ENCODE peak calls at places on chromosomes 5 and 9, in seven cellular contexts. One of them, this sample, is unnamed.

GRCh38 chr9:5389109-5389732 is 48.5 kb downstream of the PLGRKT start:
- DNase-seq in ovary: no peak
- DNase-seq in GM12865: peak
- DNase-seq in Calu3: no peak
- DNase-seq in pancreas: no peak
- DNase-seq in B cell: no peak
- DNase-seq in RWPE2: no peak
- DNase-seq in this sample: peak

GRCh38 chr5:9497347-9497746 is 48.5 kb downstream of the SEMA5A start:
- DNase-seq in ovary: no peak
- DNase-seq in GM12865: no peak
- DNase-seq in Calu3: no peak
- DNase-seq in pancreas: no peak
- DNase-seq in B cell: no peak
- DNase-seq in RWPE2: no peak
- DNase-seq in this sample: no peak

GRCh38 chr9:126028746-126029145 is 281.6 kb downstream of the PBX3 start:
- DNase-seq in ovary: no peak
- DNase-seq in GM12865: no peak
- DNase-seq in Calu3: no peak
- DNase-seq in pancreas: no peak
- DNase-seq in B cell: no peak
- DNase-seq in RWPE2: no peak
- DNase-seq in this sample: no peak

GRCh38 chr5:109880907-109881685 is 191.4 kb downstream of the MAN2A1 start:
- DNase-seq in ovary: no peak
- DNase-seq in GM12865: no peak
- DNase-seq in Calu3: no peak
- DNase-seq in pancreas: no peak
- DNase-seq in B cell: no peak
- DNase-seq in RWPE2: no peak
- DNase-seq in this sample: no peak

GRCh38 chr9:15211160-15211993 is 95.6 kb downstream of the TTC39B start:
- DNase-seq in ovary: peak
- DNase-seq in GM12865: peak
- DNase-seq in Calu3: peak
- DNase-seq in pancreas: peak
- DNase-seq in B cell: peak
- DNase-seq in RWPE2: no peak
- DNase-seq in this sample: peak

GRCh38 chr5:69211200-69211599 is 21.8 kb downstream of the CENPH start:
- DNase-seq in ovary: no peak
- DNase-seq in GM12865: no peak
- DNase-seq in Calu3: no peak
- DNase-seq in pancreas: no peak
- DNase-seq in B cell: no peak
- DNase-seq in RWPE2: no peak
- DNase-seq in this sample: no peak

GRCh38 chr5:149414405-149415244 is 35.5 kb upstream of the IL17B start:
- DNase-seq in ovary: no peak
- DNase-seq in GM12865: no peak
- DNase-seq in Calu3: no peak
- DNase-seq in pancreas: no peak
- DNase-seq in B cell: no peak
- DNase-seq in RWPE2: no peak
- DNase-seq in this sample: no peak

GRCh38 chr9:123434619-123435240 is 78.7 kb downstream of the CRB2 start:
- DNase-seq in ovary: no peak
- DNase-seq in GM12865: no peak
- DNase-seq in Calu3: peak
- DNase-seq in pancreas: no peak
- DNase-seq in B cell: no peak
- DNase-seq in RWPE2: no peak
- DNase-seq in this sample: no peak

GRCh38 chr9:34220218-34220617 is 41.4 kb downstream of the UBAP1 start:
- DNase-seq in ovary: no peak
- DNase-seq in GM12865: no peak
- DNase-seq in Calu3: no peak
- DNase-seq in pancreas: no peak
- DNase-seq in B cell: no peak
- DNase-seq in RWPE2: no peak
- DNase-seq in this sample: no peak

GRCh38 chr9:89841456-89841855 is 236.6 kb downstream of the GADD45G start:
- DNase-seq in ovary: no peak
- DNase-seq in GM12865: no peak
- DNase-seq in Calu3: no peak
- DNase-seq in pancreas: no peak
- DNase-seq in B cell: no peak
- DNase-seq in RWPE2: no peak
- DNase-seq in this sample: no peak

GRCh38 chr9:34291019-34291418 is 38.0 kb downstream of the KIF24 start:
- DNase-seq in ovary: no peak
- DNase-seq in GM12865: no peak
- DNase-seq in Calu3: no peak
- DNase-seq in pancreas: no peak
- DNase-seq in B cell: no peak
- DNase-seq in RWPE2: no peak
- DNase-seq in this sample: no peak

GRCh38 chr9:34992376-34992951 is 2.9 kb downstream of the DNAJB5 start:
- DNase-seq in ovary: peak
- DNase-seq in GM12865: peak
- DNase-seq in Calu3: no peak
- DNase-seq in pancreas: no peak
- DNase-seq in B cell: no peak
- DNase-seq in RWPE2: peak
- DNase-seq in this sample: no peak

GRCh38 chr5:73365301-73365853 is 83.2 kb downstream of the FOXD1 start:
- DNase-seq in ovary: no peak
- DNase-seq in GM12865: no peak
- DNase-seq in Calu3: peak
- DNase-seq in pancreas: no peak
- DNase-seq in B cell: no peak
- DNase-seq in RWPE2: no peak
- DNase-seq in this sample: no peak

GRCh38 chr5:53059281-53059680 is 50.3 kb downstream of the MOCS2 start:
- DNase-seq in ovary: no peak
- DNase-seq in GM12865: no peak
- DNase-seq in Calu3: no peak
- DNase-seq in pancreas: no peak
- DNase-seq in B cell: no peak
- DNase-seq in RWPE2: no peak
- DNase-seq in this sample: no peak

GRCh38 chr5:56838409-56839039 is 23.2 kb downstream of the MAP3K1 start:
- DNase-seq in ovary: no peak
- DNase-seq in GM12865: peak
- DNase-seq in Calu3: no peak
- DNase-seq in pancreas: no peak
- DNase-seq in B cell: peak
- DNase-seq in RWPE2: no peak
- DNase-seq in this sample: peak

GRCh38 chr5:459562-460412 is 16.8 kb downstream of the EXOC3 start:
- DNase-seq in ovary: no peak
- DNase-seq in GM12865: no peak
- DNase-seq in Calu3: no peak
- DNase-seq in pancreas: no peak
- DNase-seq in B cell: no peak
- DNase-seq in RWPE2: peak
- DNase-seq in this sample: no peak

GRCh38 chr5:176732736-176733585 is 77.4 kb upstream of the UNC5A start:
- DNase-seq in ovary: no peak
- DNase-seq in GM12865: no peak
- DNase-seq in Calu3: no peak
- DNase-seq in pancreas: no peak
- DNase-seq in B cell: no peak
- DNase-seq in RWPE2: peak
- DNase-seq in this sample: no peak

GRCh38 chr5:140480310-140481014 is 67.0 kb upstream of the EIF4EBP3 start:
- DNase-seq in ovary: no peak
- DNase-seq in GM12865: no peak
- DNase-seq in Calu3: no peak
- DNase-seq in pancreas: no peak
- DNase-seq in B cell: no peak
- DNase-seq in RWPE2: no peak
- DNase-seq in this sample: no peak

GRCh38 chr5:177209610-177210009 is 76.0 kb downstream of the NSD1 start:
- DNase-seq in ovary: no peak
- DNase-seq in GM12865: no peak
- DNase-seq in Calu3: no peak
- DNase-seq in pancreas: no peak
- DNase-seq in B cell: no peak
- DNase-seq in RWPE2: no peak
- DNase-seq in this sample: no peak

GRCh38 chr5:78601622-78602314 is 46.8 kb downstream of the LHFPL2 start:
- DNase-seq in ovary: no peak
- DNase-seq in GM12865: no peak
- DNase-seq in Calu3: no peak
- DNase-seq in pancreas: no peak
- DNase-seq in B cell: no peak
- DNase-seq in RWPE2: no peak
- DNase-seq in this sample: no peak

GRCh38 chr9:137313326-137313920 is 11.4 kb upstream of the NRARP start:
- DNase-seq in ovary: no peak
- DNase-seq in GM12865: no peak
- DNase-seq in Calu3: no peak
- DNase-seq in pancreas: no peak
- DNase-seq in B cell: no peak
- DNase-seq in RWPE2: peak
- DNase-seq in this sample: no peak

GRCh38 chr5:147857302-147858129 is 21.0 kb upstream of the SCGB3A2 start:
- DNase-seq in ovary: peak
- DNase-seq in GM12865: peak
- DNase-seq in Calu3: peak
- DNase-seq in pancreas: peak
- DNase-seq in B cell: peak
- DNase-seq in RWPE2: no peak
- DNase-seq in this sample: peak

GRCh38 chr5:35857606-35858205 is 1.0 kb downstream of the IL7R start:
- DNase-seq in ovary: no peak
- DNase-seq in GM12865: no peak
- DNase-seq in Calu3: no peak
- DNase-seq in pancreas: no peak
- DNase-seq in B cell: no peak
- DNase-seq in RWPE2: no peak
- DNase-seq in this sample: no peak

GRCh38 chr5:132094393-132095076 is 20.9 kb downstream of the CSF2 start:
- DNase-seq in ovary: no peak
- DNase-seq in GM12865: no peak
- DNase-seq in Calu3: peak
- DNase-seq in pancreas: no peak
- DNase-seq in B cell: no peak
- DNase-seq in RWPE2: peak
- DNase-seq in this sample: no peak

DNA sequence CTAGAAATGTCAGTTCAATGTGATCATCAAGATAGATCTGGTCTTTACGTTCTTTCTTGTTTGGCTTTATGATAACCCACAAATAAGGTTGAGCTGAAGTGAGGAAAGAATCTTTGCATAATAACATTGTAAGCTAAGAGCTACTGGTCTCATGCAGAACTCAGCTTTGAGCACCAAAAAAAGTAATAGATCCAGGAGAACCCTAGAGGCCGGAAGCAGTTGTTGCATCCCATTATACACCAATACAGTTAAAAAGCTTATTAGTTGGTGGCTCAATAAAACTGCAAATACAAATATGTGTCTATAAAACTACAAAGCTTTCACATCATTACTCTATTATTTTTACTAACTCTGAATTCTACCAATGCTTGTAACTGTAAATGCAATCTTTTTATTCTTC is 85.5 kb upstream of the NUDT12 start:
- DNase-seq in ovary: no peak
- DNase-seq in GM12865: no peak
- DNase-seq in Calu3: no peak
- DNase-seq in pancreas: no peak
- DNase-seq in B cell: no peak
- DNase-seq in RWPE2: no peak
- DNase-seq in this sample: no peak
- TF ChIP-seq CTCF in ovary: no peak
- TF ChIP-seq CTCF in GM12865: peak
- TF ChIP-seq CTCF in Calu3: no peak
- TF ChIP-seq CTCF in pancreas: no peak
- TF ChIP-seq CTCF in B cell: no peak
- TF ChIP-seq CTCF in RWPE2: peak
- TF ChIP-seq CTCF in this sample: no peak

GRCh38 chr5:157324237-157324636 is 58.3 kb downstream of the CYFIP2 start:
- DNase-seq in ovary: no peak
- DNase-seq in GM12865: no peak
- DNase-seq in Calu3: peak
- DNase-seq in pancreas: no peak
- DNase-seq in B cell: no peak
- DNase-seq in RWPE2: no peak
- DNase-seq in this sample: no peak
- TF ChIP-seq CTCF in ovary: no peak
- TF ChIP-seq CTCF in GM12865: peak
- TF ChIP-seq CTCF in Calu3: peak
- TF ChIP-seq CTCF in pancreas: no peak
- TF ChIP-seq CTCF in B cell: peak
- TF ChIP-seq CTCF in RWPE2: peak
- TF ChIP-seq CTCF in this sample: peak

GRCh38 chr5:143213851-143214363 is 189.6 kb downstream of the NR3C1 start:
- DNase-seq in ovary: no peak
- DNase-seq in GM12865: peak
- DNase-seq in Calu3: no peak
- DNase-seq in pancreas: no peak
- DNase-seq in B cell: no peak
- DNase-seq in RWPE2: no peak
- DNase-seq in this sample: peak
- TF ChIP-seq CTCF in ovary: no peak
- TF ChIP-seq CTCF in GM12865: peak
- TF ChIP-seq CTCF in Calu3: no peak
- TF ChIP-seq CTCF in pancreas: no peak
- TF ChIP-seq CTCF in B cell: no peak
- TF ChIP-seq CTCF in RWPE2: no peak
- TF ChIP-seq CTCF in this sample: peak

DNA sequence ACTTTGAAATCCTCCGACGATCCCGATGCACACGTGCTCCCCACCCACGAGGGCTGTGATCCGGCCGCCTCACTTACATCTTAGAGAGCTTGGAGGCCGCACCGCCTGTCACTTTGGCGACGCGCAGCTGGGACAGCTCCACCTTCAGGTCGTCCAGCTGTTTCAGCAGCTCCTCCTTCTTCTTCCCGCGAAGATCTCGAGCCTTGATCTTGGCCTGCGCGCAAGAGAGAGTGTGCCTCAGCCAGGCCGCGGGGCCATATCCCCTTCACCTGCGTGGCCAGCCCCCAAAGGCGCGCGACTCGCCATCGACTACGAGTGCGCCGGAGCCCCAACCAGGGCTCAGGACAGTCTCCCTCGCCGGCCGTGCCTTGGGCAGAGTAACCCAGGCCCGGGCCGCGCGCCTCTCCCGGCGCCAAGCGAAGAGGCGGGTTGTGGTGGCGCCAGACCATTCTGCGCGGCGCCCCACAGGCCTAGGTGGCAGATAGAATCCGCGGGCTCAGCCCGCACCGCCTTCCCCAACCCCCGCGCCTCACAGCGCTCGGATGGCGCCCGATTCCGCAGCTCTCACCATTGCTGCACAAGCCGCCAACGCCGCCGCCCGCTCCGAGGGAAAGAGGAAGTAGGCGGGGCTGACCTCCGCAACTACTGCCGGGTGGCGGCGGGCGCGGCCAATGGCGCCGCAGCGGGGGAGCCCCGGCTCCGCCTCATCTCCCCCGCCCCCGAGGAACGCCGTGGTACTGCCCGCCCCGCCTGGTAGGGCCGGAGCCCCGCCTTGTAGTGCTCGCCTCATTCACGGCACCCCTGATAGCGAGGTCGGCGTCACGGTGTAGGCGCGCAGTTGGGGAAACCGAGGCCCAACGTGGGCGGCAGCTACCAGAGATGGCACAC is at the start of the genes ARPC5L and RPL35:
- DNase-seq in ovary: peak
- DNase-seq in GM12865: peak
- DNase-seq in Calu3: peak
- DNase-seq in pancreas: peak
- DNase-seq in B cell: peak
- DNase-seq in RWPE2: peak
- DNase-seq in this sample: peak
- TF ChIP-seq CTCF in ovary: peak
- TF ChIP-seq CTCF in GM12865: peak
- TF ChIP-seq CTCF in Calu3: no peak
- TF ChIP-seq CTCF in pancreas: no peak
- TF ChIP-seq CTCF in B cell: peak
- TF ChIP-seq CTCF in RWPE2: peak
- TF ChIP-seq CTCF in this sample: peak

This sample was measured in GM13977.